ENCODE peak calls at places on chromosomes 13 and 19, in nine cellular contexts. F is naive thymus-derived CD4-positive, alpha-beta T cell; M is cardiac fibroblast; O is NCI-H1417; A is fibroblast of the conjunctiva; X is cardiac muscle cell; P is psoas muscle; R is sciatic nerve; B is HTR-8/SVneo. Z is an unnamed sample.

GRCh38 chr13:37198629-37199028 is 93.2 kb upstream of the CSNK1A1L start:
- DNase-seq in F (no peak), M (no peak), O (no peak), A (no peak), X (no peak), P (no peak), R (no peak), B (no peak), Z (no peak)

GRCh38 chr19:14632286-14632685 is 42.4 kb downstream of the ADGRE3 start:
- DNase-seq in F (peak; percentile 8), M (peak; percentile 49), O (no peak), A (no peak), X (no peak), P (no peak), R (no peak), B (peak; percentile 38), Z (peak; percentile 40)

GRCh38 chr19:50475736-50476223 is 527 bp upstream of the EMC10 start:
- DNase-seq in F (no peak), M (no peak), O (no peak), A (no peak), X (no peak), P (no peak), R (no peak), B (no peak), Z (no peak)

GRCh38 chr13:80224468-80224867 is 116.5 kb downstream of the SPRY2 start:
- DNase-seq in F (no peak), M (peak; percentile 55), O (no peak), A (no peak), X (no peak), P (no peak), R (no peak), B (peak; percentile 20), Z (no peak)

GRCh38 chr19:3983936-3984583 is 1.2 kb downstream of the EEF2 start:
- DNase-seq in F (no peak), M (peak; percentile 59), O (no peak), A (no peak), X (no peak), P (peak; percentile 83), R (no peak), B (no peak), Z (peak; percentile 75)

GRCh38 chr13:76029088-76029487 is 393.0 kb downstream of the LMO7 start:
- DNase-seq in F (no peak), M (no peak), O (no peak), A (no peak), X (no peak), P (no peak), R (no peak), B (no peak), Z (no peak)

GRCh38 chr19:53809518-53810186 is 14.5 kb downstream of the NLRP12 start:
- DNase-seq in F (no peak), M (no peak), O (no peak), A (no peak), X (no peak), P (no peak), R (no peak), B (no peak), Z (peak; percentile 8)

GRCh38 chr19:39106201-39106600 is 19.4 kb upstream of the PAK4 start:
- DNase-seq in F (no peak), M (no peak), O (no peak), A (no peak), X (no peak), P (no peak), R (no peak), B (no peak), Z (no peak)

GRCh38 chr19:33883869-33884519 is 87.3 kb downstream of the KCTD15 start:
- DNase-seq in F (no peak), M (peak; percentile 23), O (peak; percentile 19), A (no peak), X (no peak), P (no peak), R (no peak), B (no peak), Z (peak; percentile 32)

GRCh38 chr13:79581870-79582315 is 100.9 kb downstream of the NDFIP2 start:
- DNase-seq in F (no peak), M (peak; percentile 63), O (no peak), A (peak; percentile 28), X (no peak), P (peak; percentile 64), R (no peak), B (no peak), Z (peak; percentile 60)

GRCh38 chr13:69970521-69970920 is 137.1 kb upstream of the ATXN8OS start:
- DNase-seq in F (no peak), M (no peak), O (no peak), A (no peak), X (no peak), P (no peak), R (no peak), B (no peak), Z (no peak)

GRCh38 chr19:19155495-19156219 is 14.4 kb downstream of the MEF2B start:
- DNase-seq in F (no peak), M (no peak), O (no peak), A (no peak), X (no peak), P (no peak), R (no peak), B (no peak), Z (no peak)

GRCh38 chr19:610801-611505 is 21.3 kb downstream of the HCN2 start:
- DNase-seq in F (peak; percentile 59), M (peak; percentile 83), O (no peak), A (peak; percentile 29), X (no peak), P (peak; percentile 79), R (peak; percentile 75), B (no peak), Z (peak; percentile 95)

GRCh38 chr19:1154731-1155351 is 19.2 kb downstream of the SBNO2 start:
- DNase-seq in F (no peak), M (peak; percentile 92), O (peak; percentile 47), A (peak; percentile 61), X (no peak), P (peak; percentile 96), R (peak; percentile 91), B (peak; percentile 77), Z (peak; percentile 93)

GRCh38 chr19:39539165-39539518 is 819 bp downstream of the EID2 start:
- DNase-seq in F (no peak), M (peak; percentile 53), O (no peak), A (no peak), X (peak; percentile 54), P (no peak), R (no peak), B (no peak), Z (no peak)

GRCh38 chr19:16188521-16188920 is 3.3 kb downstream of the FAM32A start:
- DNase-seq in F (no peak), M (no peak), O (no peak), A (no peak), X (no peak), P (no peak), R (no peak), B (no peak), Z (no peak)

GRCh38 chr13:27372896-27373295 is 51.5 kb upstream of the GTF3A start:
- DNase-seq in F (no peak), M (no peak), O (peak; percentile 62), A (no peak), X (peak; percentile 27), P (no peak), R (no peak), B (no peak), Z (no peak)

GRCh38 chr19:45785097-45785496 is 2.8 kb upstream of the DMPK start:
- DNase-seq in F (no peak), M (no peak), O (no peak), A (no peak), X (no peak), P (no peak), R (no peak), B (no peak), Z (no peak)

GRCh38 chr13:93249259-93249917 is 22.8 kb downstream of the GPC6 start:
- DNase-seq in F (no peak), M (peak; percentile 88), O (no peak), A (peak; percentile 58), X (no peak), P (no peak), R (no peak), B (peak; percentile 27), Z (peak; percentile 92)

GRCh38 chr19:2556221-2557092 is 80.5 kb downstream of the GADD45B start:
- DNase-seq in F (no peak), M (no peak), O (no peak), A (no peak), X (no peak), P (no peak), R (peak; percentile 57), B (no peak), Z (no peak)

GRCh38 chr13:62130016-62130970 is 714.6 kb upstream of the PCDH20 start:
- DNase-seq in F (no peak), M (no peak), O (no peak), A (no peak), X (no peak), P (no peak), R (no peak), B (no peak), Z (no peak)

GRCh38 chr19:3006075-3006767 is 22.9 kb downstream of the TLE2 start:
- DNase-seq in F (no peak), M (no peak), O (no peak), A (no peak), X (no peak), P (no peak), R (no peak), B (no peak), Z (no peak)

GRCh38 chr19:48510421-48511268 is 990 bp downstream of the LMTK3 start:
- DNase-seq in F (peak; percentile 72), M (peak; percentile 50), O (peak; percentile 69), A (peak; percentile 10), X (peak; percentile 69), P (peak; percentile 81), R (peak; percentile 85), B (no peak), Z (peak; percentile 61)

GRCh38 chr13:106709509-106709908 is 141.6 kb upstream of the ARGLU1 start:
- DNase-seq in F (no peak), M (peak; percentile 69), O (no peak), A (peak; percentile 16), X (no peak), P (no peak), R (no peak), B (no peak), Z (peak; percentile 64)

GRCh38 chr19:45078390-45079062 is 534 bp upstream of the GEMIN7 start:
- DNase-seq in F (no peak), M (no peak), O (no peak), A (no peak), X (no peak), P (no peak), R (no peak), B (no peak), Z (no peak)

GRCh38 chr13:20230913-20231838 is 943 bp downstream of the GJB6 start:
- DNase-seq in F (peak; percentile 21), M (no peak), O (no peak), A (no peak), X (no peak), P (no peak), R (no peak), B (no peak), Z (no peak)

GRCh38 chr13:113927661-113928581 is 46.0 kb downstream of the C13orf46 start:
- DNase-seq in F (no peak), M (peak; percentile 84), O (no peak), A (peak; percentile 80), X (no peak), P (peak; percentile 84), R (peak; percentile 87), B (no peak), Z (peak; percentile 89)

GRCh38 chr13:25922373-25922772 is 129.4 kb downstream of the SHISA2 start:
- DNase-seq in F (no peak), M (no peak), O (no peak), A (no peak), X (peak; percentile 77), P (no peak), R (no peak), B (no peak), Z (no peak)

GRCh38 chr13:45916036-45916435 is 64.5 kb upstream of the SIAH3 start:
- DNase-seq in F (no peak), M (no peak), O (no peak), A (no peak), X (no peak), P (no peak), R (no peak), B (no peak), Z (peak; percentile 28)

GRCh38 chr19:16327911-16328823 is 3.5 kb downstream of the KLF2 start:
- DNase-seq in F (peak; percentile 78), M (peak; percentile 94), O (no peak), A (peak; percentile 59), X (no peak), P (peak; percentile 89), R (peak; percentile 88), B (no peak), Z (peak; percentile 92)

GRCh38 chr19:34269968-34270621 is 15.7 kb downstream of the GARRE1 start:
- DNase-seq in F (peak; percentile 93), M (peak; percentile 90), O (peak; percentile 40), A (peak; percentile 14), X (no peak), P (peak; percentile 64), R (no peak), B (peak; percentile 45), Z (peak; percentile 70)